ENCODE peak calls at places on chromosomes 11 and 22, in ten cellular contexts. N is upper lobe of right lung, V is lung, X is IMR-90, A is cardiac fibroblast, T is dorsolateral prefrontal cortex, Z is heart right ventricle, M is lower leg skin, I is GM12864, W is A549. F is an unnamed sample.

GRCh38 chr11:6568191-6568918 is 35.1 kb downstream of the RRP8 start:
- DNase-seq in N (no peak), V (no peak), X (peak; percentile 65), A (peak; percentile 87), T (no peak), Z (peak; percentile 66), M (no peak), I (no peak), W (no peak), F (peak; percentile 66)

GRCh38 chr11:64372802-64373597 is 14.0 kb downstream of the RPS6KA4 start:
- DNase-seq in N (no peak), V (no peak), X (no peak), A (no peak), T (peak; percentile 62), Z (no peak), M (no peak), I (no peak), W (peak; percentile 88), F (peak; percentile 30)

GRCh38 chr22:50016988-50017700 is 4.6 kb upstream of the IL17REL start:
- DNase-seq in N (no peak), V (no peak), X (no peak), A (no peak), T (no peak), Z (no peak), M (no peak), I (peak; percentile 24), W (no peak), F (no peak)

GRCh38 chr11:82194521-82194920 is 539.1 kb downstream of the FAM181B start:
- DNase-seq in N (no peak), V (no peak), X (no peak), A (no peak), T (no peak), Z (no peak), M (no peak), I (no peak), W (no peak), F (no peak)

GRCh38 chr11:120547871-120548681 is 36.5 kb downstream of the GRIK4 start:
- DNase-seq in N (peak; percentile 81), V (peak; percentile 76), X (peak; percentile 98), A (peak; percentile 94), T (peak; percentile 87), Z (peak; percentile 89), M (peak; percentile 56), I (no peak), W (peak; percentile 32), F (peak; percentile 99)

GRCh38 chr11:82682003-82682751 is 51.5 kb downstream of the FAM181B start:
- DNase-seq in N (no peak), V (no peak), X (peak; percentile 75), A (peak; percentile 83), T (no peak), Z (peak; percentile 35), M (no peak), I (peak; percentile 21), W (peak; percentile 18), F (peak; percentile 32)

GRCh38 chr11:1391165-1392010 is 1.7 kb downstream of the BRSK2 start:
- DNase-seq in N (no peak), V (no peak), X (no peak), A (no peak), T (no peak), Z (no peak), M (no peak), I (no peak), W (no peak), F (no peak)

GRCh38 chr22:37996079-37996478 is 11.7 kb upstream of the SOX10 start:
- DNase-seq in N (no peak), V (no peak), X (no peak), A (no peak), T (no peak), Z (no peak), M (no peak), I (no peak), W (no peak), F (no peak)

GRCh38 chr11:8192016-8192895 is 23.4 kb upstream of the RIC3 start:
- DNase-seq in N (no peak), V (peak; percentile 48), X (peak; percentile 63), A (peak; percentile 78), T (peak; percentile 69), Z (peak; percentile 63), M (peak; percentile 47), I (no peak), W (peak; percentile 78), F (peak; percentile 83)

GRCh38 chr11:121762820-121763219 is 310.1 kb upstream of the SORL1-AS1 start:
- DNase-seq in N (no peak), V (no peak), X (peak; percentile 52), A (peak; percentile 60), T (no peak), Z (no peak), M (no peak), I (no peak), W (no peak), F (peak; percentile 70)

GRCh38 chr22:45470871-45471270 is 31.8 kb upstream of the FBLN1 start:
- DNase-seq in N (no peak), V (no peak), X (no peak), A (no peak), T (no peak), Z (no peak), M (no peak), I (no peak), W (no peak), F (no peak)

GRCh38 chr22:24159650-24160049 is 21.6 kb upstream of the SUSD2 start:
- DNase-seq in N (no peak), V (no peak), X (no peak), A (no peak), T (no peak), Z (no peak), M (no peak), I (no peak), W (no peak), F (no peak)

GRCh38 chr11:38005597-38005996 is 1407.6 kb upstream of the RAG2 start:
- DNase-seq in N (no peak), V (no peak), X (peak; percentile 28), A (peak; percentile 93), T (no peak), Z (no peak), M (no peak), I (no peak), W (no peak), F (peak; percentile 22)

GRCh38 chr11:130211781-130212401 is 52.3 kb downstream of the ST14 start:
- DNase-seq in N (peak; percentile 60), V (peak; percentile 23), X (no peak), A (no peak), T (no peak), Z (no peak), M (peak; percentile 11), I (no peak), W (no peak), F (no peak)

GRCh38 chr11:78655561-78655960 is 80.9 kb upstream of the NARS2 start:
- DNase-seq in N (no peak), V (no peak), X (no peak), A (no peak), T (no peak), Z (no peak), M (no peak), I (no peak), W (no peak), F (no peak)

GRCh38 chr11:70603756-70604211 is 205.5 kb downstream of the CTTN start:
- DNase-seq in N (no peak), V (peak; percentile 53), X (no peak), A (no peak), T (no peak), Z (no peak), M (no peak), I (no peak), W (no peak), F (no peak)

GRCh38 chr11:13667795-13668101 is 720 bp upstream of the FAR1 start:
- DNase-seq in N (no peak), V (no peak), X (no peak), A (no peak), T (no peak), Z (no peak), M (no peak), I (no peak), W (no peak), F (no peak)
- H3K4me3 ChIP-seq in N (peak overlapping the region; percentile 80), V (peak overlapping the region; percentile 95), X (peak overlapping the region; percentile 60), A (peak overlapping the region; percentile 81), T (peak overlapping the region; percentile 93), Z (peak overlapping the region; percentile 89), M (peak overlapping the region; percentile 46), I (peak overlapping the region; percentile 88), W (peak overlapping the region; percentile 69), F (peak overlapping the region; percentile 79)

GRCh38 chr11:46837860-46838259 is 8.2 kb downstream of the CKAP5 start:
- DNase-seq in N (no peak), V (no peak), X (no peak), A (no peak), T (no peak), Z (no peak), M (no peak), I (no peak), W (no peak), F (no peak)
- TF ChIP-seq CTCF in N (no peak), V (no peak), X (no peak), A (no peak), T (no peak), Z (no peak), M (no peak), I (no peak), W (no peak), F (no peak)

DNA sequence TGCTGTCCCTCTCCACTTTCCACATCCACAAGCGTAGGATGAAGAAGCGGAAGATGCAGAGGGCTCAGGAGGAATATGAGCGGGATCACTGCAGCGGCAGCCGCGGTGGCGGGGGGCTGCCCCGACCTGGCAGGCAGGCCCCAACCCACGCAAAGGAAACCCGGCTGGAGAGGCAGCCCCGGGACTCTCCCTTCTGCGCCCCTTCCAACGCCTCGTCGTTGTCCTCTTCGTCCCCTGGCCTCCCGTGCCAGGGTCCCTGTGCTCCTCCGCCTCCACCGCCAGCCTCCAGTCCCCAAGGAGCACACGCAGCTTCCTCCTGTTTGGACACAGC is 1.8 kb downstream of the C11orf87 start:
- DNase-seq in N (no peak), V (no peak), X (no peak), A (no peak), T (no peak), Z (no peak), M (no peak), I (no peak), W (no peak), F (no peak)
- H3K4me3 ChIP-seq in N (no peak overlapping the region), V (no peak overlapping the region), X (peak overlapping the region; percentile 40), A (no peak overlapping the region), T (peak overlapping the region; percentile 68), Z (no peak overlapping the region), M (no peak overlapping the region), I (no peak overlapping the region), W (peak overlapping the region; percentile 41), F (peak overlapping the region; percentile 38)

GRCh38 chr11:21986361-21986760 is 206.5 kb upstream of the ANO5 start:
- DNase-seq in N (no peak), V (no peak), X (no peak), A (no peak), T (no peak), Z (no peak), M (no peak), I (no peak), W (no peak), F (no peak)

GRCh38 chr11:21988477-21988876 is 204.4 kb upstream of the ANO5 start:
- DNase-seq in N (no peak), V (no peak), X (no peak), A (no peak), T (no peak), Z (no peak), M (no peak), I (no peak), W (no peak), F (no peak)
- TF ChIP-seq CTCF in N (no peak), V (no peak), X (no peak), A (no peak), T (no peak), Z (peak; percentile 32), M (no peak), I (no peak), W (peak; percentile 46), F (no peak)

GRCh38 chr11:126578021-126578420 is 222.5 kb downstream of the ST3GAL4 start:
- DNase-seq in N (no peak), V (no peak), X (no peak), A (no peak), T (no peak), Z (no peak), M (no peak), I (no peak), W (no peak), F (no peak)
- H3K4me3 ChIP-seq in N (no peak overlapping the region), V (no peak overlapping the region), X (no peak overlapping the region), A (no peak overlapping the region), T (no peak overlapping the region), Z (no peak overlapping the region), M (no peak overlapping the region), I (no peak overlapping the region), W (no peak overlapping the region), F (no peak overlapping the region)